ENCODE peak calls at places on chromosome 2, in five cellular contexts. B is nephron progenitor cell, G is HFFc6, Y is tibial artery, U is type B pancreatic cell. A is an unnamed sample.

GRCh38 chr2:65344689-65345088 is 87.7 kb downstream of the SPRED2 start:
- DNase-seq in G (no peak), B (no peak), Y (no peak), U (no peak), A (no peak)

GRCh38 chr2:20050712-20051517 is 513 bp downstream of the LAPTM4A start:
- DNase-seq in Y (peak; percentile 77), G (peak; percentile 71), B (peak; percentile 47), U (no peak), A (peak; percentile 31)

GRCh38 chr2:218400167-218400929 is 680 bp downstream of the CTDSP1 start:
- DNase-seq in Y (peak; percentile 80), G (no peak), U (no peak), B (peak; percentile 61), A (peak; percentile 67)

GRCh38 chr2:179925713-179926112 is 64.3 kb upstream of the ZNF385B start:
- DNase-seq in B (no peak), U (no peak), Y (no peak), G (no peak), A (no peak)

GRCh38 chr2:26035110-26035728 is 1.3 kb downstream of the RAB10 start:
- DNase-seq in B (no peak), U (no peak), Y (no peak), G (no peak), A (no peak)

GRCh38 chr2:232951181-232951580 is 61.9 kb downstream of the NGEF start:
- DNase-seq in Y (no peak), B (no peak), U (no peak), G (no peak), A (no peak)

GRCh38 chr2:64989982-64990614 is 899 bp downstream of the SLC1A4 start:
- DNase-seq in U (peak; percentile 71), Y (peak; percentile 69), G (no peak), B (no peak), A (peak; percentile 71)

GRCh38 chr2:236603361-236604015 is 33.9 kb downstream of the ACKR3 start:
- DNase-seq in B (no peak), Y (no peak), U (no peak), G (no peak), A (no peak)

GRCh38 chr2:107325983-107326786 is 440.2 kb upstream of the ST6GAL2 start:
- DNase-seq in Y (no peak), G (no peak), B (no peak), U (no peak), A (no peak)

GRCh38 chr2:43239981-43240761 is 13.8 kb upstream of the ZFP36L2 start:
- DNase-seq in B (no peak), G (no peak), U (no peak), Y (peak; percentile 64), A (no peak)

GRCh38 chr2:2326053-2326452 is 5.0 kb downstream of the MYT1L start:
- DNase-seq in G (no peak), Y (no peak), B (no peak), U (no peak), A (no peak)

GRCh38 chr2:64133828-64134227 is 10.4 kb downstream of the PELI1 start:
- DNase-seq in G (peak; percentile 70), B (no peak), Y (no peak), U (no peak), A (no peak)

GRCh38 chr2:5148392-5149085 is 543.6 kb upstream of the SOX11 start:
- DNase-seq in B (no peak), U (no peak), Y (no peak), G (no peak), A (no peak)

GRCh38 chr2:205734436-205734835 is 52.1 kb downstream of the NRP2 start:
- DNase-seq in U (no peak), G (peak; percentile 74), Y (no peak), B (no peak), A (no peak)

GRCh38 chr2:236121546-236121945 is 46.6 kb downstream of the GBX2 start:
- DNase-seq in U (no peak), G (no peak), B (no peak), Y (no peak), A (no peak)

GRCh38 chr2:173248381-173248780 is 106.3 kb upstream of the CDCA7 start:
- DNase-seq in Y (no peak), B (no peak), G (no peak), U (no peak), A (no peak)

GRCh38 chr2:104766683-104767082 is 87.2 kb upstream of the POU3F3 start:
- DNase-seq in U (no peak), G (no peak), B (no peak), Y (no peak), A (no peak)

GRCh38 chr2:7467782-7468447 is 550.7 kb downstream of the RNF144A start:
- DNase-seq in G (no peak), B (no peak), U (no peak), Y (no peak), A (no peak)

GRCh38 chr2:39881494-39881893 is 102.4 kb upstream of the THUMPD2 start:
- DNase-seq in B (no peak), Y (no peak), U (no peak), G (peak; percentile 9), A (no peak)

GRCh38 chr2:191866675-191867506 is 20.0 kb upstream of the CAVIN2 start:
- DNase-seq in B (no peak), Y (no peak), U (no peak), G (peak; percentile 84), A (no peak)

GRCh38 chr2:44170337-44170736 is 1.7 kb downstream of the PPM1B start:
- DNase-seq in Y (no peak), G (peak; percentile 19), B (no peak), U (no peak), A (no peak)

GRCh38 chr2:146602383-146602782 is 1242.4 kb upstream of the ACVR2A start:
- DNase-seq in U (no peak), B (no peak), Y (no peak), G (peak; percentile 13), A (no peak)

GRCh38 chr2:37283207-37283606 is 41.4 kb downstream of the PRKD3 start:
- DNase-seq in Y (no peak), U (no peak), G (peak; percentile 88), B (no peak), A (no peak)

GRCh38 chr2:53497020-53497419 is 270.6 kb upstream of the CHAC2 start:
- DNase-seq in B (no peak), Y (no peak), G (no peak), U (no peak), A (no peak)

GRCh38 chr2:149690825-149691224 is 103.2 kb upstream of the MMADHC start:
- DNase-seq in B (no peak), U (no peak), G (no peak), Y (no peak), A (no peak)

GRCh38 chr2:165640232-165640923 is 153.7 kb downstream of the GALNT3 start:
- DNase-seq in G (no peak), Y (no peak), B (no peak), U (no peak), A (no peak)

GRCh38 chr2:70528921-70529320 is 24.7 kb downstream of the TGFA start:
- DNase-seq in Y (no peak), G (no peak), U (no peak), B (no peak), A (no peak)

GRCh38 chr2:69083126-69083733 is 70.3 kb downstream of the ANTXR1 start:
- DNase-seq in G (peak; percentile 45), Y (no peak), B (no peak), U (no peak), A (no peak)

GRCh38 chr2:65566617-65567016 is 134.2 kb upstream of the SPRED2 start:
- DNase-seq in Y (no peak), G (no peak), U (no peak), B (no peak), A (peak; percentile 42)

GRCh38 chr2:223613017-223613950 is 11.1 kb upstream of the SCG2 start:
- DNase-seq in B (peak; percentile 54), G (peak; percentile 97), U (peak; percentile 70), Y (peak; percentile 95), A (no peak)

GRCh38 chr2:68336192-68336591 is 16.4 kb upstream of the CNRIP1 start:
- DNase-seq in U (no peak), B (no peak), Y (no peak), G (peak; percentile 71), A (no peak)

DNA sequence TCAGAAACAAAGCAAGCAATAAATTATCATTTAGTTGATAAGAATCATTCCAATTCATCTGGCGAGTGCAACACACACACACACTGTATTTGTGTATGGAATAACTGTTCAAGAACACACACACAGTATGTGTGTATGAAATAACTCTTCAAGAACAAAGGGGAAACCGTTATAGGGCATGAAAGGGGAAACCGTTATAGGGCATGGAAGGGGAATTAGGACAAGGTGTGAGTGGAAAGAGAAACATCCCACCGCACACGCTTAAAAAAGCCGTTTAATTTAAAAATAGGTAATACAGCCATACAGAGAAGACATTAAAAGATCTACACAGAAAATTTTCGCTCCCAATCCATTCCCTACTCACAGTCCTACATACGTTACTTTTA is 607 bp upstream of the TSN start:
- DNase-seq in Y (no peak), G (no peak), B (no peak), U (no peak), A (no peak)
- TF ChIP-seq CTCF in Y (no peak), G (no peak), B (no peak), U (no peak), A (no peak)

DNA sequence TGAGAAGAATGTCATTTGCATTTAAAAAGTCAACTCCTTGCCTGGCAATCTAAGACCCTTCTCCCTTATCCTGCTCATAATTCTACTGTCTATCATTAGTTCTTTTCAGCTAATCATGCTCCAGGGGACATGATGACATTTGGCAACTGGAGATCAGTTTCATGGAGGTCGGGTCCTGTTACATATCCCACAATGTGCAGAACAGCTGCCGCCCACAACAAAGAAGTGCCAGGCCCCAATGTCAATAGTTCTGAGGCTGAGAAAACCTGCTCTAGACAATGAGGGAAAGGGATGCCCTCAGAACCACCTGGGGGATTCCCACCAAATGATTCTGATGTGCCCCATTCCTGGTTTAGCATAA is 53.4 kb upstream of the IL1RL1 start:
- DNase-seq in G (no peak), U (no peak), B (no peak), Y (no peak), A (peak; percentile 50)
- TF ChIP-seq CTCF in G (no peak), U (no peak), B (no peak), Y (no peak), A (no peak)

GRCh38 chr2:127408004-127408806 is 10.0 kb upstream of the PROC start:
- DNase-seq in U (peak; percentile 89), G (peak; percentile 86), B (peak; percentile 88), Y (peak; percentile 96), A (peak; percentile 95)
- TF ChIP-seq CTCF in U (no peak), G (no peak), B (no peak), Y (no peak), A (no peak)

GRCh38 chr2:16722677-16723076 is 57.0 kb upstream of the CYRIA start:
- DNase-seq in B (no peak), G (no peak), Y (no peak), U (no peak), A (no peak)
- TF ChIP-seq CTCF in B (no peak), G (no peak), Y (no peak), U (no peak), A (no peak)